ENCODE peak calls at places on chromosome 17, in seven cellular contexts. T is PC-9; X is pancreas; E is dorsolateral prefrontal cortex; V is MCF 10A; G is left ventricle myocardium inferior; M is CD4-positive, alpha-beta T cell. R is an unnamed sample.

GRCh38 chr17:7612294-7612640 is 2.4 kb downstream of the FXR2 start:
- DNase-seq in T (no peak), X (no peak), E (no peak), V (no peak), G (no peak), M (no peak), R (no peak)

GRCh38 chr17:40498281-40499084 is 2.9 kb downstream of the TNS4 start:
- DNase-seq in T (no peak), X (no peak), E (no peak), V (no peak), G (no peak), M (no peak), R (no peak)

GRCh38 chr17:8124350-8125195 is 667 bp upstream of the HES7 start:
- DNase-seq in T (peak), X (no peak), E (no peak), V (peak), G (no peak), M (no peak), R (peak)

GRCh38 chr17:1312261-1312870 is 32.9 kb downstream of the TRARG1 start:
- DNase-seq in T (no peak), X (no peak), E (no peak), V (no peak), G (no peak), M (no peak), R (no peak)

GRCh38 chr17:77734371-77735050 is 224.0 kb upstream of the TNRC6C start:
- DNase-seq in T (no peak), X (peak), E (peak), V (peak), G (peak), M (no peak), R (peak)

GRCh38 chr17:8056232-8056975 is 17.5 kb downstream of the ALOX15B start:
- DNase-seq in T (peak), X (peak), E (no peak), V (peak), G (no peak), M (no peak), R (peak)

GRCh38 chr17:66474810-66475497 is 172.5 kb downstream of the PRKCA start:
- DNase-seq in T (no peak), X (no peak), E (no peak), V (no peak), G (no peak), M (no peak), R (no peak)

GRCh38 chr17:40563371-40564052 is 1.8 kb downstream of the CCR7 start:
- DNase-seq in T (no peak), X (no peak), E (no peak), V (no peak), G (no peak), M (no peak), R (no peak)

GRCh38 chr17:38591759-38592241 is 14.0 kb downstream of the SRCIN1 start:
- DNase-seq in T (peak), X (no peak), E (no peak), V (peak), G (no peak), M (no peak), R (peak)

GRCh38 chr17:10126554-10127493 is 71.6 kb downstream of the GAS7 start:
- DNase-seq in T (no peak), X (no peak), E (no peak), V (no peak), G (no peak), M (no peak), R (no peak)

GRCh38 chr17:9284884-9285283 is 263.6 kb downstream of the NTN1 start:
- DNase-seq in T (no peak), X (no peak), E (no peak), V (no peak), G (peak), M (no peak), R (no peak)

GRCh38 chr17:2184993-2185931 is 118.3 kb downstream of the SMG6 start:
- DNase-seq in T (no peak), X (no peak), E (no peak), V (no peak), G (no peak), M (no peak), R (no peak)

GRCh38 chr17:37142294-37142944 is 193.7 kb downstream of the AATF start:
- DNase-seq in T (no peak), X (no peak), E (no peak), V (no peak), G (no peak), M (no peak), R (no peak)

GRCh38 chr17:82734987-82735866 is at the start of gene FN3K:
- DNase-seq in T (peak), X (peak), E (peak), V (no peak), G (peak), M (peak), R (peak)

GRCh38 chr17:40290629-40291296 is 3.1 kb downstream of the CDC6 start:
- DNase-seq in T (peak), X (peak), E (no peak), V (peak), G (no peak), M (peak), R (peak)

GRCh38 chr17:13477180-13477611 is 124.5 kb downstream of the HS3ST3A1 start:
- DNase-seq in T (no peak), X (no peak), E (no peak), V (peak), G (no peak), M (no peak), R (no peak)

GRCh38 chr17:74642995-74643394 is 19.5 kb upstream of the CD300E start:
- DNase-seq in T (no peak), X (no peak), E (no peak), V (no peak), G (no peak), M (no peak), R (no peak)

GRCh38 chr17:2259769-2260536 is 43.6 kb downstream of the SMG6 start:
- DNase-seq in T (no peak), X (no peak), E (no peak), V (no peak), G (no peak), M (peak), R (no peak)

GRCh38 chr17:80855968-80856862 is 135.4 kb upstream of the CHMP6 start:
- DNase-seq in T (peak), X (no peak), E (no peak), V (peak), G (no peak), M (peak), R (peak)

GRCh38 chr17:82384730-82385429 is 13.3 kb downstream of the UTS2R start:
- DNase-seq in T (peak), X (peak), E (no peak), V (peak), G (peak), M (no peak), R (peak)

GRCh38 chr17:3534881-3535252 is 22.7 kb downstream of the TRPV3 start:
- DNase-seq in T (no peak), X (no peak), E (no peak), V (no peak), G (no peak), M (no peak), R (peak)

GRCh38 chr17:38881600-38882191 is 11.8 kb downstream of the LASP1 start:
- DNase-seq in T (no peak), X (no peak), E (no peak), V (no peak), G (peak), M (no peak), R (no peak)

GRCh38 chr17:40331743-40332641 is 23.0 kb downstream of the RARA start:
- DNase-seq in T (peak), X (peak), E (peak), V (peak), G (peak), M (no peak), R (no peak)

GRCh38 chr17:83146347-83146746 is 66.9 kb downstream of the METRNL start:
- DNase-seq in T (no peak), X (no peak), E (no peak), V (no peak), G (no peak), M (no peak), R (no peak)

GRCh38 chr17:48555183-48555615 is 10.3 kb upstream of the HOXB2 start:
- DNase-seq in T (no peak), X (no peak), E (no peak), V (no peak), G (no peak), M (no peak), R (peak)

GRCh38 chr17:82435103-82435502 is 15.4 kb downstream of the CYBC1 start:
- DNase-seq in T (no peak), X (no peak), E (no peak), V (no peak), G (no peak), M (no peak), R (no peak)

GRCh38 chr17:15441315-15441714 is 26.1 kb downstream of the CDRT4 start:
- DNase-seq in T (no peak), X (no peak), E (no peak), V (no peak), G (no peak), M (no peak), R (no peak)

GRCh38 chr17:67258836-67259468 is 14.0 kb upstream of the HELZ start:
- DNase-seq in T (no peak), X (no peak), E (no peak), V (no peak), G (no peak), M (no peak), R (no peak)

GRCh38 chr17:8922923-8923322 is 42.6 kb downstream of the PIK3R5 start:
- DNase-seq in T (no peak), X (no peak), E (no peak), V (no peak), G (no peak), M (no peak), R (no peak)

GRCh38 chr17:10063730-10064221 is 134.6 kb downstream of the GAS7 start:
- DNase-seq in T (no peak), X (peak), E (no peak), V (no peak), G (no peak), M (no peak), R (no peak)

GRCh38 chr17:78939615-78940014 is 14.4 kb upstream of the TIMP2 start:
- DNase-seq in T (no peak), X (no peak), E (no peak), V (peak), G (no peak), M (no peak), R (no peak)

GRCh38 chr17:21458036-21458435 is 81.9 kb downstream of the KCNJ12 start:
- DNase-seq in T (no peak), X (no peak), E (no peak), V (no peak), G (no peak), M (no peak), R (no peak)

GRCh38 chr17:77441130-77441920 is 300.6 kb downstream of the SEC14L1 start:
- DNase-seq in T (no peak), X (no peak), E (no peak), V (no peak), G (no peak), M (peak), R (no peak)

GRCh38 chr17:4532860-4533521 is 22.2 kb downstream of the MYBBP1A start:
- DNase-seq in T (no peak), X (no peak), E (no peak), V (no peak), G (no peak), M (no peak), R (no peak)

GRCh38 chr17:66982011-66982508 is 17.6 kb downstream of the CACNG4 start:
- DNase-seq in T (no peak), X (no peak), E (no peak), V (no peak), G (no peak), M (no peak), R (no peak)

GRCh38 chr17:50184611-50185398 is 16.6 kb downstream of the COL1A1 start:
- DNase-seq in T (peak), X (no peak), E (no peak), V (peak), G (peak), M (no peak), R (peak)

GRCh38 chr17:48244814-48245213 is 137.2 kb downstream of the SNX11 start:
- DNase-seq in T (no peak), X (no peak), E (no peak), V (peak), G (no peak), M (no peak), R (no peak)

DNA sequence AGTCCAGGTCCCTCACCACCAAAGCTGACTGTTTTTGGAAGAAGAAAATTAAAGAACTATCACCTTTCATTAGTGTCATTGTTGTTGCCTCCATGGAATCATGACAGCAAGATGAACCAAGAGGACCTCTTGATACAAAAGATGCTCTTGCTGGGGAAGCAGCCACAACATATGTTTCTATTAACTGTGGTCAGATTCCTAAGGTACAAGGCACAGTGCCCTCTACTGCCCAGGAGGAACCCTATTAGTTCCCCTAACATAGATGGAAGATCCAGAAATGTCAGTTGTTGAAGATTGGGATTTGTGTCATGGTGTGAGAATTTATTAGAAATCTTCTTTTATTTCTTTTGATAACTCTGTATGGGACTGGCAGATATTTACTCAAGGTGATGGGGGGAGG is 188.2 kb upstream of the ANKFN1 start:
- DNase-seq in T (no peak), X (no peak), E (no peak), V (no peak), G (no peak), M (no peak), R (no peak)
- TF ChIP-seq CTCF in T (no peak), X (no peak), E (no peak), V (no peak), G (no peak), M (no peak), R (no peak)

DNA sequence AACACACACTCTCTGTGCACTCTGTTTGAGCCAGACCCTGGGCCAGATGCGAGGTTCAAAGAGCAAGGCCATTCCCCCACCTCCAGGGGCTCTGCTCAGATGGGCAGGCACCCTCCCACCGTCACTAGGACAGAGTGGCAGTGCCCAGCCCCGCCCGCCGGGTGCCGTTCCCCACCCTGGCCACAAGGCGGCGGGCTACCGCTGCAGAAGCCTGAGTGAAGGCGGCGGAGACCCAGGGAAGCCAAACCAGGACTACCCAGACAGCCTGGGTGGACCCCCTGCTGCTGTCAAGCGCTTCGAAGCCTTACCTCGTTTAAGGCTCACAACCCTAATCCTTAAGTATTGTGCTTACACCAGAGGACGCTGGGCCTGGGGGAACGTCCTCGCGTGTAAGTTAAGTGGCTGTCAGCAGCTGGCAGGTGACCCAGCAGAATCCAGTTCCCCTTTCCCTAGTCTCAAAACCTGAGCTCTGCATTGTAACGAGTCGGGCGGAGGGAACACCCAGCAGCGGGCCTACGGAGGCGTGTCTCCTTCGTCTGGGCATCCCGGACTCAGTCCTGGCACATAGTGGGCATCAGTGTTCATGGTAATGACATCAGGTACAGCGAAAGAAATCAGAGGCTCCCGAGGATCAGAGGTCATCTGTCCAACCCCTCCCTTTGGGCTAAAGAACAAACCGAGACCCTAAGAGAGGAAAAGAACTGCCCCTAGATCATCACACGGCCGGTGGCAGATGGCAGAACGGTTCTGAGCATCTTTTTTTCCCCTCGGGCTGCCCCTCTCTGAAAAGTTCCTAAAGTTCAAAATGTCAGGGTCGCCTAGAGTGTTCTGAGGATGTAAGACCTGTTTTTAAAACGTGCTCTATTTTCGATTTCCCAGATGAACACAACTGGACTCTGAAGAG is 4.4 kb downstream of the ARHGAP27 start:
- DNase-seq in T (peak), X (peak), E (peak), V (peak), G (peak), M (peak), R (peak)
- TF ChIP-seq CTCF in T (peak), X (peak), E (peak), V (peak), G (peak), M (peak), R (peak)

GRCh38 chr17:64492481-64493109 is 4.3 kb downstream of the POLG2 start:
- DNase-seq in T (no peak), X (no peak), E (no peak), V (peak), G (no peak), M (no peak), R (peak)

GRCh38 chr17:64488301-64488700 is 8.6 kb downstream of the POLG2 start:
- DNase-seq in T (no peak), X (no peak), E (no peak), V (no peak), G (no peak), M (no peak), R (no peak)

GRCh38 chr17:64491995-64492394 is 4.9 kb downstream of the POLG2 start:
- DNase-seq in T (no peak), X (no peak), E (no peak), V (no peak), G (no peak), M (no peak), R (no peak)

GRCh38 chr17:64494121-64494520 is 2.7 kb downstream of the POLG2 start:
- DNase-seq in T (no peak), X (no peak), E (no peak), V (no peak), G (no peak), M (no peak), R (no peak)

GRCh38 chr17:64491034-64491860 is 5.6 kb downstream of the POLG2 start:
- DNase-seq in T (peak), X (no peak), E (no peak), V (peak), G (no peak), M (peak), R (peak)
- TF ChIP-seq CTCF in T (peak), X (peak), E (peak), V (peak), G (peak), M (peak), R (peak)

DNA sequence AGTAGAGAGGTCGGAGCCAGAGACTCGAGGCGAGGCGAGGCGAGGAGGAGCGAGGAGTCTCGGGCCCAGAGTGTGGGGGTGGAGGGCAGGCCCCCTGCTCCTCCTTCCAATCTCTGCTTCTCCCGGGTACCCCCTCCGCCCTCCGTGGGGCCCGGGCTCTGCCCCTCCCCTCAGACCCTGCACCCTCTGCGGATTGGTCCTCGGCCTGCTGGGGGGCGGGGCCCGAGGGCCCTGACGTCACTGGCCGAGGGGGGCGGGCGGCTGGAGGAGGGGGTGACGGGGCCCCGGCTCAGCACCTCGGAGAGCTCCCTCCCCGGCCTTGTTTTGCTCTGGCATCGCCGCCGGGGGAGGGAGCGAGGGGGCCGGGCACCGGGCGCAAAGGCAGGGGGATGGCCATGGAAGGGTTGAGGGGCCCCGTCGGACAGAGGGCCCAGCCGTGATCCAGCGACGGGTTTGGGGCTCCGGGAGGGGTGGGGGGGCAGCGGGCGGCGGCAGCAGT is at the start of gene RUNDC3A:
- DNase-seq in T (peak), X (peak), E (peak), V (peak), G (peak), M (peak), R (peak)
- TF ChIP-seq CTCF in T (no peak), X (no peak), E (no peak), V (no peak), G (no peak), M (no peak), R (no peak)

GRCh38 chr17:64145751-64146417 is 15.9 kb upstream of the ERN1 start:
- DNase-seq in T (peak), X (peak), E (peak), V (peak), G (peak), M (peak), R (peak)
- TF ChIP-seq CTCF in T (no peak), X (no peak), E (peak), V (no peak), G (peak), M (no peak), R (peak)

DNA sequence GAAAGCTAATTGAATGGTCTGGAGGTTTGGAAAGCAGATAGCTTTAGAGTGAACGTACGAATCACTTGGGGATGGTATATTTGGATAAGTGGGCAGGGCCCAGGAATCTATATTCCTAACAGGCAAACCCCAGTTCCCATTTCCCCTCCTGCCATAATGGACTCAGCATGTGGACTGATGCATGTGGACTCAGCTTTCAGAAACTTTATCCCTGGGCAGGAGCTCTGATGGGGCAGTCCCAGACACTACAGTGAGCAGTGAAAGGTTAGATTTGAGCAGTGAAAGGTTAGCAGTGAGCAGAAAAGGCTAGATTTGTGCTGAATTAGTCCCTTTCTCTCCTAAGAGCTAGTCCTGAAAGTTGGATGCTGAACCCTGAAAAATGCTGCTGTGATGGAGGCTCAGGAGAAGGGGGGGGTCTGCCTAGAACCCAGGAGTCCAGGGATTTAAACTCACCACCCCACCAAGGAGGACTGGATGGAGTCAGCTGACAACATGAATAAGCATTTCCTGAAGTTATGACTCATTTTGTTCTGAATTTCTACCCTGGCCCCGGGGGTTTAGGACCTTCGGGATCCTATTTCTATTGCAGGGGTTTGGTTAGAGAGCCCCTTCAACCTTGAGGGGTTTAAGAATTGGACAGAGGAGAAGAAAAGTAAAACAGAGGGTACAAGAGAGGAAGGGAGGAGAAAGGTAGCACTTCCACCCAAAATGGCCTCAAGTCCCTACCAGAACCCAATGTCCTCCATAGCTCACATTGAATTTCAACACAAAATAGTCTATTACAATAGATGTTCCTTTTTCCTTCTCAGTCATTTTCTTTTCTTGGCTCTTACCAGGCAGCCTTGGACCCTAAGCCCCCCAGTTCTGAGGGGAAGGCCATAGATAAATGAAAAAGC is 10.3 kb upstream of the FZD2 start:
- DNase-seq in T (no peak), X (no peak), E (no peak), V (peak), G (no peak), M (no peak), R (peak)
- TF ChIP-seq CTCF in T (no peak), X (no peak), E (no peak), V (no peak), G (no peak), M (no peak), R (no peak)